ENCODE peak calls at places on chromosomes 6 and 20, in four cellular contexts. F is cardiac muscle cell, G is brain microvascular endothelial cell, N is tibial nerve. J is an unnamed sample.

GRCh38 chr6:114421219-114421618 is 78.4 kb upstream of the HS3ST5 start:
- DNase-seq in G (no peak), F (no peak), N (no peak), J (no peak)

GRCh38 chr20:56995635-56996075 is 270.8 kb downstream of the BMP7 start:
- DNase-seq in F (peak), N (no peak), G (no peak), J (no peak)

GRCh38 chr6:25107218-25107617 is 171.5 kb upstream of the RIPOR2 start:
- DNase-seq in F (no peak), N (no peak), G (no peak), J (no peak)

GRCh38 chr6:53790886-53791285 is 3.9 kb upstream of the LRRC1 start:
- DNase-seq in G (no peak), F (no peak), N (no peak), J (no peak)

GRCh38 chr6:142819603-142820335 is 125.2 kb downstream of the HIVEP2 start:
- DNase-seq in F (no peak), G (no peak), N (no peak), J (no peak)

GRCh38 chr6:121615493-121615892 is 180.0 kb downstream of the GJA1 start:
- DNase-seq in N (no peak), F (no peak), G (no peak), J (no peak)

GRCh38 chr6:50277774-50278173 is 228.0 kb upstream of the DEFB112 start:
- DNase-seq in F (no peak), N (no peak), G (no peak), J (no peak)

GRCh38 chr6:37777272-37777736 is 42.2 kb upstream of the ZFAND3 start:
- DNase-seq in N (no peak), G (no peak), F (peak), J (no peak)

GRCh38 chr20:37313546-37314091 is 24.2 kb downstream of the MANBAL start:
- DNase-seq in N (no peak), F (no peak), G (no peak), J (no peak)

GRCh38 chr20:10735195-10735949 is 61.6 kb upstream of the JAG1 start:
- DNase-seq in N (no peak), F (no peak), G (no peak), J (no peak)

GRCh38 chr6:12296255-12296573 is 6.1 kb downstream of the EDN1 start:
- DNase-seq in G (peak), N (no peak), F (no peak), J (no peak)

GRCh38 chr20:49133571-49133970 is 54.6 kb downstream of the STAU1 start:
- DNase-seq in N (no peak), G (no peak), F (no peak), J (no peak)

GRCh38 chr20:43460172-43460829 is 2.6 kb downstream of the SRSF6 start:
- DNase-seq in F (no peak), N (no peak), G (no peak), J (no peak)

GRCh38 chr6:41531591-41532582 is 14.3 kb upstream of the FOXP4 start:
- DNase-seq in F (no peak), G (peak), N (no peak), J (no peak)

GRCh38 chr6:107114872-107115694 is at the start of gene BEND3:
- DNase-seq in N (no peak), G (no peak), F (peak), J (peak)

GRCh38 chr6:33313105-33313708 is 671 bp downstream of the TAPBP start:
- DNase-seq in N (peak), G (peak), F (no peak), J (no peak)

GRCh38 chr6:9397981-9398559 is 962.7 kb upstream of the SLC35B3 start:
- DNase-seq in G (no peak), F (peak), N (no peak), J (no peak)

GRCh38 chr6:111812080-111813038 is 60.9 kb downstream of the FYN start:
- DNase-seq in N (no peak), F (no peak), G (peak), J (no peak)

GRCh38 chr6:158972241-158973233 is 27.5 kb downstream of the RSPH3 start:
- DNase-seq in N (no peak), G (peak), F (peak), J (no peak)

GRCh38 chr6:148776321-148776966 is 29.6 kb downstream of the UST start:
- DNase-seq in F (no peak), G (peak), N (no peak), J (no peak)

GRCh38 chr20:3753098-3753497 is 14.5 kb downstream of the ADISSP start:
- DNase-seq in F (peak), N (peak), G (peak), J (no peak)

GRCh38 chr20:41108531-41108930 is 28.8 kb upstream of the PLCG1 start:
- DNase-seq in N (no peak), F (no peak), G (no peak), J (no peak)

GRCh38 chr20:50366270-50367103 is 143.7 kb upstream of the PTPN1 start:
- DNase-seq in N (peak), G (peak), F (no peak), J (no peak)

GRCh38 chr20:53142651-53143177 is 170.6 kb downstream of the TSHZ2 start:
- DNase-seq in N (no peak), G (no peak), F (peak), J (no peak)

GRCh38 chr6:32843979-32844838 is at the start of gene PSMB8:
- DNase-seq in N (peak), G (peak), F (peak), J (peak)

GRCh38 chr20:58721951-58722371 is 29.4 kb downstream of the NPEPL1 start:
- DNase-seq in G (no peak), F (no peak), N (peak), J (no peak)

GRCh38 chr20:17505664-17506517 is 25.3 kb downstream of the BFSP1 start:
- DNase-seq in N (no peak), F (no peak), G (peak), J (no peak)

GRCh38 chr6:138667408-138667807 is 106.2 kb upstream of the CCDC28A start:
- DNase-seq in G (no peak), F (no peak), N (no peak), J (no peak)

DNA sequence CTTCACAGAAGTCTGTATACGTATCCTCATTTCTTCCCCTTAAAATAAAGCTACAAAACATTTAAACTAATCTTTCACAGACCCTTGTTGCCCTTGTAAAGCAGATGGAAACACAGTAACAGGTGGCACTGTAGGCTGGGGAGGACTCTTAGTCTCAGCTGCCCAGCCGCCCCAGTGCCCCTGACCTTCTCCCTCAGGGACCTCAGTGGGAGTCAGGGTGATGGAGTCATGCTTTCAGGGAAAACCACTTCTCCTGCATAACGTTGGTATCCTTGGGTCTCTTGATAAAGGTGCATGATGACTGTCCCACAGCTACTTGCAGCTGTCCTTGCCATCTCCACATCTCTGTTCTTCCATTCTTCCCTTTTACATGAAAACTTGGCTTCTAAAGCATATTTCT is 198.6 kb downstream of the CDKAL1 start:
- DNase-seq in F (no peak), G (no peak), N (no peak), J (no peak)
- H3K27ac ChIP-seq in F (no peak), G (no peak), N (no peak), J (no peak)

GRCh38 chr20:19787366-19787765 is 29.3 kb downstream of the RIN2 start:
- DNase-seq in G (no peak), F (no peak), N (no peak), J (no peak)

GRCh38 chr20:19784511-19785172 is 26.6 kb downstream of the RIN2 start:
- DNase-seq in N (peak), F (peak), G (peak), J (no peak)

GRCh38 chr20:19785173-19785799 is 27.2 kb downstream of the RIN2 start:
- DNase-seq in N (no peak), G (no peak), F (no peak), J (no peak)

GRCh38 chr20:19785886-19786285 is 27.8 kb downstream of the RIN2 start:
- DNase-seq in F (peak), N (no peak), G (peak), J (no peak)

GRCh38 chr20:19786311-19786710 is 28.3 kb downstream of the RIN2 start:
- DNase-seq in F (no peak), N (peak), G (peak), J (no peak)
- H3K27ac ChIP-seq in F (peak), N (no peak), G (peak), J (no peak)

DNA sequence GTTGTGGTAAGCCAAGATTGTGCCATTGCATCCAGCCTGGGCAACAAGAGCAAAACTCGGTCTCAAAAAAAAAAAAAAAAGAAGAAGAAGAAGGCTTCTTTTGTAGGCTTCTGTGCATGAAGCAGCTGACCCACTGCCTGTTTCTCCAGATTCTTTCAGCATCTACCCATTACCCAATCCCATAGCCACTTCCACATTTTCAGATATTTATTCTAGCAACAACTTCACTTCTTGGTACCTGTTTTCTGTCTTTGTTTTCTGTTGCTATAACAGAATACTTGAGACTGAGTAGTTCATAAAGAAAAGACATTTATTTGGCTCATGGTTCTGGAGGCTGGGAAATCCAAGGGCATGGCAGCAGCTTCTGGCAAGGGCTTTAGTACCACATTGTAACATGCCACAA is 95.3 kb upstream of the SGK1 start:
- DNase-seq in F (no peak), G (no peak), N (no peak), J (no peak)
- H3K27ac ChIP-seq in F (no peak), G (no peak), N (no peak), J (no peak)

GRCh38 chr6:13931797-13932402 is 7.1 kb downstream of the RNF182 start:
- DNase-seq in F (no peak), N (no peak), G (no peak), J (no peak)

GRCh38 chr6:13934721-13935120 is 10.0 kb downstream of the RNF182 start:
- DNase-seq in G (no peak), N (no peak), F (no peak), J (no peak)

GRCh38 chr6:13935190-13935880 is 10.6 kb downstream of the RNF182 start:
- DNase-seq in F (no peak), N (no peak), G (no peak), J (no peak)

GRCh38 chr6:13929196-13929595 is 4.4 kb downstream of the RNF182 start:
- DNase-seq in N (no peak), F (no peak), G (no peak), J (no peak)

DNA sequence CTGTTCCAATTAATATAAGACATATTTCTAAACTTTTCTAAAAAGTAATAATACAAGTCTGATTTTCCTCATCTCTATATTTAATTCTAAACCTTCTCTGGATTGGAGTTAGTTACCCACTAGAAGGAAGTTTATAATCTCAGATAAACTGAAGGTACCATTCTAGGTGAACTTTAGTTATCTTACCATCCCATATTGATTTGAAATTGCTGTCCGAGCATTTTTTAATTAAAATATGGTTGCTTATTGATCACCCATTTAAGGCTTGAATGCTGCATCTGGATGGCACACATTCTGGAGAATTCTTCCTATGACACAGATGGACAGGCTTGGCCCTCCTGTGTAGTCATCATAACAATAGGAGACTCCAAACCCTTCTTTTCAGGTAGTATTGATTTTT is 8.0 kb downstream of the RNF182 start:
- DNase-seq in F (no peak), N (no peak), G (no peak), J (no peak)
- H3K27ac ChIP-seq in F (no peak), N (no peak), G (no peak), J (no peak)

J was measured in substantia nigra.